ENCODE peak calls at places on chromosomes 11 and 22, in six cellular contexts. D, A, L, O, K and U are unnamed samples.

GRCh38 chr11:67002297-67002913 is 20.5 kb upstream of the SYT12 start:
- ATAC-seq in D (no peak), L (peak; percentile 50), A (no peak), K (no peak), O (no peak), U (no peak)

GRCh38 chr11:67062526-67063373 is 6.1 kb downstream of the RHOD start:
- ATAC-seq in K (no peak), A (peak; percentile 52), O (no peak), D (no peak), L (no peak), U (no peak)

GRCh38 chr11:10488121-10488580 is 33.1 kb downstream of the AMPD3 start:
- ATAC-seq in A (no peak), D (no peak), O (peak; percentile 56), K (no peak), L (peak; percentile 23), U (no peak)

GRCh38 chr11:66061268-66061667 is 8.8 kb upstream of the PACS1 start:
- ATAC-seq in L (no peak), D (no peak), O (no peak), K (no peak), A (no peak), U (no peak)

GRCh38 chr22:46894081-46894671 is 131.7 kb downstream of the TBC1D22A start:
- ATAC-seq in D (no peak), A (no peak), O (no peak), L (peak; percentile 31), K (no peak), U (no peak)

GRCh38 chr11:95703059-95703458 is 86.5 kb downstream of the FAM76B start:
- ATAC-seq in A (no peak), D (no peak), L (no peak), O (no peak), K (no peak), U (no peak)

GRCh38 chr22:30694638-30695350 is at the start of gene OSBP2:
- ATAC-seq in D (peak; percentile 75), A (peak; percentile 80), L (peak; percentile 78), O (peak; percentile 75), K (peak; percentile 77), U (peak; percentile 66)

GRCh38 chr11:83151274-83151977 is 5.5 kb upstream of the PCF11 start:
- ATAC-seq in L (no peak), K (peak; percentile 73), A (no peak), O (no peak), D (no peak), U (no peak)

GRCh38 chr22:43884600-43885318 is 7.1 kb downstream of the PNPLA5 start:
- ATAC-seq in L (peak; percentile 54), K (peak; percentile 76), A (peak; percentile 63), D (peak; percentile 58), O (peak; percentile 82), U (no peak)

GRCh38 chr11:115085461-115086220 is 407.3 kb downstream of the NXPE2 start:
- ATAC-seq in L (no peak), K (no peak), O (no peak), D (no peak), A (no peak), U (no peak)

GRCh38 chr11:826836-827145 is 928 bp upstream of the CRACR2B start:
- ATAC-seq in A (no peak), K (peak; percentile 60), O (peak; percentile 12), L (peak; percentile 15), D (no peak), U (no peak)

GRCh38 chr11:5367461-5368074 is 16.0 kb upstream of the OR51M1 start:
- ATAC-seq in K (no peak), O (no peak), D (no peak), A (no peak), L (no peak), U (no peak)

GRCh38 chr11:11344045-11344444 is 9.0 kb downstream of the CSNK2A3 start:
- ATAC-seq in K (no peak), A (no peak), O (peak; percentile 60), D (no peak), L (no peak), U (no peak)

GRCh38 chr11:2901196-2901796 is 15.7 kb upstream of the CDKN1C start:
- ATAC-seq in D (no peak), K (no peak), A (peak; percentile 1), O (no peak), L (no peak), U (peak; percentile 4)

GRCh38 chr22:27068121-27068520 is 410.7 kb downstream of the MIAT start:
- ATAC-seq in A (no peak), O (no peak), L (no peak), D (no peak), K (no peak), U (no peak)

GRCh38 chr22:28229566-28230483 is 310.8 kb upstream of the PITPNB start:
- ATAC-seq in L (no peak), O (no peak), D (peak; percentile 90), A (no peak), K (no peak), U (no peak)

GRCh38 chr22:46881373-46882118 is 119.1 kb downstream of the TBC1D22A start:
- ATAC-seq in A (no peak), K (no peak), O (no peak), D (no peak), L (no peak), U (no peak)

GRCh38 chr22:25714739-25715138 is 27.2 kb upstream of the MYO18B start:
- ATAC-seq in O (no peak), K (no peak), A (no peak), D (no peak), L (no peak), U (no peak)
- TF ChIP-seq EP300 in O (no peak), K (no peak), A (no peak), D (no peak), L (no peak), U (no peak)

GRCh38 chr11:134069996-134070845 is 1.3 kb downstream of the JAM3 start:
- ATAC-seq in A (no peak), K (no peak), O (no peak), D (no peak), L (no peak), U (no peak)

GRCh38 chr11:134069426-134069921 is 602 bp downstream of the JAM3 start:
- ATAC-seq in D (peak; percentile 57), K (no peak), A (no peak), L (peak; percentile 64), O (peak; percentile 18), U (peak; percentile 56)

GRCh38 chr11:134071306-134071705 is 2.4 kb downstream of the JAM3 start:
- ATAC-seq in L (no peak), A (no peak), D (no peak), K (no peak), O (no peak), U (no peak)

GRCh38 chr11:134067486-134067885 is 1.4 kb upstream of the JAM3 start:
- ATAC-seq in A (no peak), O (no peak), D (no peak), L (no peak), K (no peak), U (no peak)

GRCh38 chr11:134068829-134069425 is at the start of gene JAM3:
- ATAC-seq in O (peak; percentile 94), D (peak; percentile 96), L (peak; percentile 98), A (peak; percentile 82), K (peak; percentile 99), U (peak; percentile 97)
- TF ChIP-seq EP300 in O (no peak), D (no peak), L (no peak), A (no peak), K (no peak), U (no peak)

DNA sequence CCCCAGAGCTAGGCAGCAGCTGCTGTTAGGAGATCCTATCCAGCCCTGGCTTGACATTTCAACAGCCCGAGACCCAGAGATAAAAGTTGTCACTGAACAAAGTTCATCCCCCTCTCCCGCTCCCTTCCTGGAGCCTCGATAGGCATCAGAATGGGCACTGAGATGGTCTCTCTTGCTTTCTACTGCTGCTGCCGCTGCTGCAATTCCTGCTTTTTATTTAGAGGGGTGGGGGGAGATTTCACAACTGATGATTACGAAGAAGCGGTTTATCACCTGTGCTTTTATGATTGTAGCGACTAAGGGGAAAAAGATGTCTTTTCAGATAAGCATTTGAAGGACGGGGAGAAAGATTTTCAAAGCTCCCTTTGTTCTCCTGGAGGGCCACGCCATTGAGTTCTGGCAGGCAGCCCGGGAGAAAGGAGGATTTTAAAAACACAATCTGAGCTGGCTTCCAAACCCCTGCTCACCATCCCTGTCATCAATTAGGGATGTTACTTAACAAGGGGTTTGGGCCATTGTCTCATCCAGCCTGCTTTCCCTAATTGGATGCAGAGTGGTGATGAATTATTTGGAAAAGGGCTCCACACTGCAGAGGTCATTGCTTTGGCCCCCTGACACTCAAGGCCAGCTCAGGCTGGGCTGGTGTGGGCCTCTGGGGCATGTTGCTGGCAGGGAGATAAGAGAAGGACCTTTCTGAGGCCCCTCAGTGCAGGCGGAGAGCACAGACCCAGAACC is 344.7 kb downstream of the BUD13 start:
- ATAC-seq in D (peak; percentile 25), A (no peak), L (peak; percentile 82), K (no peak), O (no peak), U (no peak)
- TF ChIP-seq EP300 in D (no peak), A (no peak), L (peak; percentile 49), K (no peak), O (no peak), U (no peak)

GRCh38 chr22:23246982-23247766 is 66.9 kb downstream of the BCR start:
- ATAC-seq in A (no peak), D (no peak), O (no peak), L (peak; percentile 54), K (no peak), U (no peak)
- TF ChIP-seq EP300 in A (no peak), D (no peak), O (no peak), L (no peak), K (no peak), U (no peak)

GRCh38 chr11:112226062-112226921 is at the start of gene PTS:
- ATAC-seq in O (peak; percentile 96), A (peak; percentile 97), D (peak; percentile 99), K (peak; percentile 98), L (peak; percentile 96), U (peak; percentile 98)
- TF ChIP-seq EP300 in O (no peak), A (no peak), D (no peak), K (no peak), L (no peak), U (no peak)

GRCh38 chr11:69383372-69383771 is 89.4 kb downstream of the MYEOV start:
- ATAC-seq in D (no peak), A (no peak), K (no peak), L (no peak), O (no peak), U (no peak)
- TF ChIP-seq EP300 in D (no peak), A (no peak), K (no peak), L (no peak), O (no peak), U (no peak)